ENCODE peak calls at places on chromosomes 16 and 17, in eight cellular contexts. One of them, this sample, is unnamed.
A peak's percentile ranks its signal among the peaks of the same experiment; 100 is the strongest.

GRCh38 chr17:1315891-1316403 is 36.5 kb downstream of the TRARG1 start:
- DNase-seq in AG20443: no peak
- DNase-seq in activated naive CD4-positive, alpha-beta T cell treated with anti-CD3 and anti-CD28 coated beads for 36 hours: no peak
- DNase-seq in DMS79: no peak
- DNase-seq in NAMALWA: no peak
- DNase-seq in AG04450: no peak
- DNase-seq in M059J: no peak
- DNase-seq in ACHN: no peak
- DNase-seq in this sample: no peak

GRCh38 chr16:68251812-68252211 is 6.6 kb downstream of the PLA2G15 start:
- DNase-seq in ACHN: no peak
- DNase-seq in M059J: no peak
- DNase-seq in DMS79: no peak
- DNase-seq in activated naive CD4-positive, alpha-beta T cell treated with anti-CD3 and anti-CD28 coated beads for 36 hours: no peak
- DNase-seq in NAMALWA: peak; percentile 96
- DNase-seq in AG04450: no peak
- DNase-seq in AG20443: no peak
- DNase-seq in this sample: no peak

GRCh38 chr17:44766409-44767038 is 7.7 kb downstream of the ADAM11 start:
- DNase-seq in DMS79: no peak
- DNase-seq in NAMALWA: no peak
- DNase-seq in activated naive CD4-positive, alpha-beta T cell treated with anti-CD3 and anti-CD28 coated beads for 36 hours: no peak
- DNase-seq in M059J: no peak
- DNase-seq in AG04450: no peak
- DNase-seq in ACHN: no peak
- DNase-seq in AG20443: no peak
- DNase-seq in this sample: no peak

GRCh38 chr17:7587420-7587786 is 2.5 kb downstream of the SOX15 start:
- DNase-seq in AG04450: peak; percentile 91
- DNase-seq in activated naive CD4-positive, alpha-beta T cell treated with anti-CD3 and anti-CD28 coated beads for 36 hours: no peak
- DNase-seq in ACHN: peak; percentile 71
- DNase-seq in AG20443: peak; percentile 90
- DNase-seq in M059J: peak; percentile 91
- DNase-seq in NAMALWA: no peak
- DNase-seq in DMS79: no peak
- DNase-seq in this sample: no peak

GRCh38 chr17:72136692-72137550 is 16.1 kb downstream of the SOX9 start:
- DNase-seq in DMS79: no peak
- DNase-seq in AG04450: no peak
- DNase-seq in ACHN: no peak
- DNase-seq in activated naive CD4-positive, alpha-beta T cell treated with anti-CD3 and anti-CD28 coated beads for 36 hours: no peak
- DNase-seq in NAMALWA: no peak
- DNase-seq in AG20443: peak; percentile 34
- DNase-seq in M059J: peak; percentile 83
- DNase-seq in this sample: no peak

GRCh38 chr16:24747425-24747824 is 18.0 kb downstream of the TNRC6A start:
- DNase-seq in AG04450: no peak
- DNase-seq in M059J: no peak
- DNase-seq in activated naive CD4-positive, alpha-beta T cell treated with anti-CD3 and anti-CD28 coated beads for 36 hours: no peak
- DNase-seq in DMS79: peak; percentile 63
- DNase-seq in ACHN: no peak
- DNase-seq in NAMALWA: no peak
- DNase-seq in AG20443: no peak
- DNase-seq in this sample: no peak

GRCh38 chr17:14902803-14903202 is 362.3 kb downstream of the PMP22 start:
- DNase-seq in ACHN: no peak
- DNase-seq in DMS79: no peak
- DNase-seq in activated naive CD4-positive, alpha-beta T cell treated with anti-CD3 and anti-CD28 coated beads for 36 hours: no peak
- DNase-seq in NAMALWA: no peak
- DNase-seq in M059J: no peak
- DNase-seq in AG04450: no peak
- DNase-seq in AG20443: no peak
- DNase-seq in this sample: no peak

GRCh38 chr17:39695089-39695474 is 4.8 kb upstream of the ERBB2 start:
- DNase-seq in NAMALWA: no peak
- DNase-seq in ACHN: no peak
- DNase-seq in DMS79: no peak
- DNase-seq in AG20443: no peak
- DNase-seq in AG04450: no peak
- DNase-seq in activated naive CD4-positive, alpha-beta T cell treated with anti-CD3 and anti-CD28 coated beads for 36 hours: no peak
- DNase-seq in M059J: no peak
- DNase-seq in this sample: no peak

GRCh38 chr16:75262104-75262799 is 10.8 kb upstream of the BCAR1 start:
- DNase-seq in ACHN: no peak
- DNase-seq in activated naive CD4-positive, alpha-beta T cell treated with anti-CD3 and anti-CD28 coated beads for 36 hours: no peak
- DNase-seq in AG04450: no peak
- DNase-seq in M059J: no peak
- DNase-seq in AG20443: no peak
- DNase-seq in DMS79: no peak
- DNase-seq in NAMALWA: no peak
- DNase-seq in this sample: no peak

GRCh38 chr17:12078791-12079190 is 58.1 kb downstream of the MAP2K4 start:
- DNase-seq in AG04450: peak; percentile 24
- DNase-seq in AG20443: peak; percentile 62
- DNase-seq in activated naive CD4-positive, alpha-beta T cell treated with anti-CD3 and anti-CD28 coated beads for 36 hours: no peak
- DNase-seq in ACHN: peak; percentile 57
- DNase-seq in NAMALWA: no peak
- DNase-seq in DMS79: no peak
- DNase-seq in M059J: peak; percentile 75
- DNase-seq in this sample: no peak

GRCh38 chr17:76682306-76682705 is 28.5 kb downstream of the MXRA7 start:
- DNase-seq in ACHN: no peak
- DNase-seq in DMS79: no peak
- DNase-seq in AG20443: peak; percentile 65
- DNase-seq in M059J: no peak
- DNase-seq in AG04450: no peak
- DNase-seq in NAMALWA: no peak
- DNase-seq in activated naive CD4-positive, alpha-beta T cell treated with anti-CD3 and anti-CD28 coated beads for 36 hours: no peak
- DNase-seq in this sample: no peak

GRCh38 chr17:18966831-18967624 is 15.1 kb downstream of the SLC5A10 start:
- DNase-seq in NAMALWA: no peak
- DNase-seq in activated naive CD4-positive, alpha-beta T cell treated with anti-CD3 and anti-CD28 coated beads for 36 hours: no peak
- DNase-seq in DMS79: peak; percentile 23
- DNase-seq in AG04450: no peak
- DNase-seq in M059J: peak; percentile 41
- DNase-seq in ACHN: no peak
- DNase-seq in AG20443: peak; percentile 40
- DNase-seq in this sample: no peak

GRCh38 chr16:20940864-20941634 is 40.5 kb downstream of the LYRM1 start:
- DNase-seq in AG04450: no peak
- DNase-seq in activated naive CD4-positive, alpha-beta T cell treated with anti-CD3 and anti-CD28 coated beads for 36 hours: peak; percentile 35
- DNase-seq in DMS79: no peak
- DNase-seq in AG20443: no peak
- DNase-seq in M059J: no peak
- DNase-seq in NAMALWA: no peak
- DNase-seq in ACHN: no peak
- DNase-seq in this sample: no peak

GRCh38 chr17:72305964-72306551 is 185.2 kb downstream of the SOX9 start:
- DNase-seq in NAMALWA: no peak
- DNase-seq in M059J: no peak
- DNase-seq in DMS79: no peak
- DNase-seq in activated naive CD4-positive, alpha-beta T cell treated with anti-CD3 and anti-CD28 coated beads for 36 hours: no peak
- DNase-seq in AG20443: peak; percentile 28
- DNase-seq in AG04450: no peak
- DNase-seq in ACHN: no peak
- DNase-seq in this sample: no peak

GRCh38 chr16:12124742-12125141 is 148.2 kb downstream of the SNX29 start:
- DNase-seq in AG20443: no peak
- DNase-seq in ACHN: no peak
- DNase-seq in AG04450: no peak
- DNase-seq in DMS79: no peak
- DNase-seq in M059J: no peak
- DNase-seq in activated naive CD4-positive, alpha-beta T cell treated with anti-CD3 and anti-CD28 coated beads for 36 hours: no peak
- DNase-seq in NAMALWA: peak; percentile 45
- DNase-seq in this sample: no peak

GRCh38 chr16:50386139-50386538 is 17.4 kb upstream of the BRD7 start:
- DNase-seq in activated naive CD4-positive, alpha-beta T cell treated with anti-CD3 and anti-CD28 coated beads for 36 hours: no peak
- DNase-seq in M059J: no peak
- DNase-seq in ACHN: peak; percentile 42
- DNase-seq in NAMALWA: peak; percentile 35
- DNase-seq in AG04450: no peak
- DNase-seq in DMS79: no peak
- DNase-seq in AG20443: no peak
- DNase-seq in this sample: no peak

GRCh38 chr16:86734559-86735480 is 156.5 kb downstream of the FOXL1 start:
- DNase-seq in AG20443: no peak
- DNase-seq in activated naive CD4-positive, alpha-beta T cell treated with anti-CD3 and anti-CD28 coated beads for 36 hours: no peak
- DNase-seq in ACHN: peak; percentile 55
- DNase-seq in AG04450: no peak
- DNase-seq in NAMALWA: no peak
- DNase-seq in M059J: no peak
- DNase-seq in DMS79: no peak
- DNase-seq in this sample: no peak

GRCh38 chr16:3098459-3099394 is at the start of gene ZSCAN10:
- DNase-seq in AG20443: no peak
- DNase-seq in DMS79: no peak
- DNase-seq in NAMALWA: no peak
- DNase-seq in AG04450: no peak
- DNase-seq in ACHN: no peak
- DNase-seq in activated naive CD4-positive, alpha-beta T cell treated with anti-CD3 and anti-CD28 coated beads for 36 hours: no peak
- DNase-seq in M059J: no peak
- DNase-seq in this sample: no peak

GRCh38 chr16:89155184-89155679 is 16.3 kb upstream of the CDH15 start:
- DNase-seq in activated naive CD4-positive, alpha-beta T cell treated with anti-CD3 and anti-CD28 coated beads for 36 hours: no peak
- DNase-seq in ACHN: no peak
- DNase-seq in AG04450: peak; percentile 47
- DNase-seq in AG20443: peak; percentile 90
- DNase-seq in NAMALWA: no peak
- DNase-seq in M059J: peak; percentile 49
- DNase-seq in DMS79: no peak
- DNase-seq in this sample: no peak